ENCODE peak calls at places on chromosome 9, in seven cellular contexts. Z is HFFc6, B is H9, K is activated B cell treated with CpG ODN at 0.5 μM for 24 hours, G is PC-3, F is HCT116, V is GM13977. N is an unnamed sample.
A peak's percentile ranks its signal among the peaks of the same experiment; 100 is the strongest.

GRCh38 chr9:26745111-26745510 is 147.5 kb downstream of the CAAP1 start:
- DNase-seq in Z (no peak), B (no peak), K (no peak), G (no peak), F (no peak), V (no peak), N (no peak)

GRCh38 chr9:133420392-133420827 is 1.8 kb upstream of the ADAMTS13 start:
- DNase-seq in Z (no peak), B (no peak), K (no peak), G (no peak), F (no peak), V (peak; percentile 90), N (no peak)

GRCh38 chr9:83185517-83186192 is 122.7 kb upstream of the RASEF start:
- DNase-seq in Z (no peak), B (no peak), K (no peak), G (no peak), F (no peak), V (no peak), N (no peak)

GRCh38 chr9:77816641-77817341 is 168.7 kb upstream of the GNA14 start:
- DNase-seq in Z (no peak), B (no peak), K (no peak), G (no peak), F (no peak), V (no peak), N (no peak)

GRCh38 chr9:111348821-111349271 is 18.8 kb upstream of the OR2K2 start:
- DNase-seq in Z (no peak), B (no peak), K (no peak), G (peak; percentile 88), F (no peak), V (no peak), N (no peak)

GRCh38 chr9:16247188-16247875 is 623.1 kb downstream of the BNC2 start:
- DNase-seq in Z (peak; percentile 84), B (peak; percentile 5), K (no peak), G (peak; percentile 90), F (no peak), V (no peak), N (no peak)

GRCh38 chr9:68651280-68651893 is 53.7 kb upstream of the PIP5K1B start:
- DNase-seq in Z (no peak), B (no peak), K (no peak), G (peak; percentile 9), F (no peak), V (peak; percentile 8), N (no peak)

GRCh38 chr9:102087141-102087540 is 348.7 kb upstream of the GRIN3A start:
- DNase-seq in Z (no peak), B (no peak), K (no peak), G (no peak), F (no peak), V (no peak), N (no peak)

GRCh38 chr9:38360880-38361836 is 31.3 kb upstream of the ALDH1B1 start:
- DNase-seq in Z (no peak), B (no peak), K (no peak), G (no peak), F (no peak), V (no peak), N (no peak)

GRCh38 chr9:1946506-1946905 is 68.6 kb upstream of the SMARCA2 start:
- DNase-seq in Z (no peak), B (no peak), K (no peak), G (no peak), F (no peak), V (no peak), N (no peak)

GRCh38 chr9:117488659-117489058 is 73.8 kb upstream of the ASTN2 start:
- DNase-seq in Z (no peak), B (no peak), K (no peak), G (no peak), F (no peak), V (no peak), N (no peak)

GRCh38 chr9:33164138-33164809 is 2.9 kb downstream of the B4GALT1 start:
- DNase-seq in Z (no peak), B (no peak), K (no peak), G (no peak), F (no peak), V (peak; percentile 75), N (peak; percentile 29)

GRCh38 chr9:76699966-76700365 is 64.3 kb upstream of the PCA3 start:
- DNase-seq in Z (peak; percentile 48), B (no peak), K (no peak), G (no peak), F (no peak), V (no peak), N (no peak)

GRCh38 chr9:90020277-90020871 is 415.6 kb downstream of the GADD45G start:
- DNase-seq in Z (no peak), B (no peak), K (no peak), G (no peak), F (no peak), V (no peak), N (no peak)

GRCh38 chr9:36471359-36471758 is 71.3 kb upstream of the RNF38 start:
- DNase-seq in Z (no peak), B (no peak), K (no peak), G (no peak), F (no peak), V (no peak), N (no peak)

GRCh38 chr9:131961496-131961880 is 118.2 kb downstream of the MED27 start:
- DNase-seq in Z (no peak), B (no peak), K (no peak), G (no peak), F (no peak), V (no peak), N (no peak)

GRCh38 chr9:104780796-104781395 is 17.0 kb downstream of the NIPSNAP3B start:
- DNase-seq in Z (peak; percentile 32), B (no peak), K (no peak), G (peak; percentile 75), F (peak; percentile 16), V (peak; percentile 14), N (no peak)

GRCh38 chr9:74726581-74726980 is 161.1 kb downstream of the TRPM6 start:
- DNase-seq in Z (no peak), B (no peak), K (no peak), G (no peak), F (no peak), V (no peak), N (no peak)

GRCh38 chr9:134455951-134456739 is 129.9 kb downstream of the RXRA start:
- DNase-seq in Z (peak; percentile 99), B (no peak), K (peak; percentile 51), G (peak; percentile 64), F (peak; percentile 35), V (peak; percentile 59), N (peak; percentile 70)

GRCh38 chr9:134944351-134944802 is 26.7 kb upstream of the FCN1 start:
- DNase-seq in Z (no peak), B (no peak), K (no peak), G (no peak), F (no peak), V (no peak), N (no peak)

GRCh38 chr9:90059436-90059835 is 454.6 kb downstream of the GADD45G start:
- DNase-seq in Z (no peak), B (no peak), K (no peak), G (no peak), F (no peak), V (no peak), N (no peak)

GRCh38 chr9:29691758-29692407 is 2118.6 kb upstream of the C9orf72 start:
- DNase-seq in Z (peak; percentile 3), B (peak; percentile 82), K (no peak), G (peak; percentile 63), F (peak; percentile 23), V (peak; percentile 3), N (no peak)
- TF ChIP-seq CTCF in Z (peak; percentile 69), B (peak; percentile 84), K (no peak), G (peak; percentile 73), F (peak; percentile 21), V (peak; percentile 42), N (no peak)

DNA sequence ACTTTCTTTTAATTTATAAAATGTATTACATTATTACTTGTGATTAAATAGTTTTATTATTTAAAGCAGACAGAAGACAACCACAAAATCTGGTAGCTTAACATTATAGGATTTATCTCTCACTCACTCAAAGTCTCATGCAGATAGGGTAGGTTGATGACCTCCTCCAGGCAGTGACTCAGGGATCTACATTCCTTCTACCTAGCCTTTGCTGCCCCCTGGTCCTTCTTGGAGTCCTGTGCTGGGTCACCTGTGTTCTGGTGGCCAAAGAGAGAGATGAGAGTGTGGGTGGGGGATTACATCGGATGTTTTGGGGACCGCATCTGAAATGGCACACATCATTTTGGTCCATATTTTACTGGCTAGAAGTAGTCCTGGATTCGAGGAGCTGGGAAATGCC is 95.7 kb upstream of the CTSL start:
- DNase-seq in Z (no peak), B (no peak), K (no peak), G (no peak), F (no peak), V (no peak), N (no peak)
- TF ChIP-seq CTCF in Z (no peak), B (peak; percentile 15), K (no peak), G (no peak), F (no peak), V (no peak), N (no peak)

GRCh38 chr9:91954841-91955471 is 4.9 kb upstream of the ROR2 start:
- DNase-seq in Z (peak; percentile 75), B (peak; percentile 70), K (no peak), G (peak; percentile 53), F (peak; percentile 54), V (peak; percentile 48), N (no peak)
- TF ChIP-seq CTCF in Z (peak; percentile 89), B (peak; percentile 83), K (no peak), G (peak; percentile 76), F (peak; percentile 74), V (peak; percentile 69), N (peak; percentile 36)

GRCh38 chr9:123820139-123820538 is 109.8 kb downstream of the DENND1A start:
- DNase-seq in Z (no peak), B (no peak), K (no peak), G (no peak), F (no peak), V (no peak), N (no peak)

GRCh38 chr9:123823194-123823947 is 106.6 kb downstream of the DENND1A start:
- DNase-seq in Z (no peak), B (no peak), K (no peak), G (no peak), F (no peak), V (no peak), N (no peak)

GRCh38 chr9:123828449-123828848 is 101.5 kb downstream of the DENND1A start:
- DNase-seq in Z (no peak), B (no peak), K (no peak), G (no peak), F (no peak), V (no peak), N (no peak)

DNA sequence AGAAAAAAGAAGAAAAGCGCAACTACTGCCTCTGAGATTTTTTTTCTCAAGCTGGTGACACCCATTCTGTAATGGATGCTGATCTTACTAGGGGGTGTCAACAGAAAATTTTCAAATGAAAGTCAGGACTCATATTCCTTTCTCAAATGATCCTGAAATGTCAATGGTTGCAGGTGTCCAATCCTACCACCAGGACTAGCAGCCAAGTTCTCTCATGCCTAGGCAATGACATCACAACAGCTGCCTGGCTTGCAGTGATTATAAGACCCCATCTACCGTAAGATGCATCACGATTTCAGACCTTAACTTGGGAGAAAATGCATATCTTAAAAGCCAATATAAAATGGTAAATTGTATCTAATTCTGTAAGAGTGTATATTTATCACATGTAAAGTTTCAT is 104.6 kb downstream of the DENND1A start:
- DNase-seq in Z (peak; percentile 12), B (no peak), K (no peak), G (no peak), F (no peak), V (no peak), N (no peak)
- TF ChIP-seq CTCF in Z (peak; percentile 51), B (peak; percentile 54), K (no peak), G (peak; percentile 9), F (no peak), V (no peak), N (peak; percentile 37)

N was measured in mesothelial cell of epicardium.